ENCODE peak calls at places on chromosome 15, in ten cellular contexts. U, P, A, M, J, O, I, X, W and C are unnamed samples.

GRCh38 chr15:58748040-58748786 is 1.3 kb downstream of the ADAM10 start:
- DNase-seq in U (no peak), P (peak; percentile 22), A (no peak), M (peak; percentile 24), J (no peak), O (no peak), I (peak; percentile 77), X (no peak), W (no peak), C (no peak)

GRCh38 chr15:68504721-68505090 is 72.7 kb upstream of the ITGA11 start:
- DNase-seq in U (no peak), P (no peak), A (no peak), M (no peak), J (no peak), O (no peak), I (no peak), X (no peak), W (no peak), C (no peak)

GRCh38 chr15:74226761-74227540 is 9.2 kb upstream of the CCDC33 start:
- DNase-seq in U (no peak), P (no peak), A (no peak), M (no peak), J (no peak), O (no peak), I (no peak), X (no peak), W (no peak), C (no peak)

GRCh38 chr15:49059491-49059890 is 13.2 kb upstream of the SECISBP2L start:
- DNase-seq in U (no peak), P (no peak), A (no peak), M (no peak), J (no peak), O (no peak), I (no peak), X (no peak), W (no peak), C (no peak)

GRCh38 chr15:73924258-73924921 is 1.9 kb upstream of the LOXL1 start:
- DNase-seq in U (no peak), P (peak; percentile 89), A (no peak), M (no peak), J (no peak), O (peak; percentile 93), I (no peak), X (no peak), W (no peak), C (no peak)

GRCh38 chr15:93019091-93019490 is 69.9 kb downstream of the RGMA start:
- DNase-seq in U (no peak), P (no peak), A (no peak), M (no peak), J (no peak), O (no peak), I (no peak), X (no peak), W (no peak), C (no peak)

GRCh38 chr15:77409259-77410156 is 10.4 kb downstream of the PEAK1 start:
- DNase-seq in U (no peak), P (no peak), A (no peak), M (no peak), J (no peak), O (no peak), I (peak; percentile 53), X (no peak), W (no peak), C (no peak)

GRCh38 chr15:67943475-67943874 is 103.6 kb upstream of the RNU6-1 start:
- DNase-seq in U (no peak), P (no peak), A (no peak), M (no peak), J (no peak), O (no peak), I (no peak), X (no peak), W (no peak), C (no peak)

GRCh38 chr15:60372223-60372622 is 25.6 kb downstream of the ANXA2 start:
- DNase-seq in U (no peak), P (no peak), A (no peak), M (no peak), J (no peak), O (peak; percentile 24), I (no peak), X (no peak), W (no peak), C (no peak)

GRCh38 chr15:76321171-76321570 is 9.9 kb upstream of the ETFA start:
- DNase-seq in U (no peak), P (no peak), A (no peak), M (peak; percentile 12), J (no peak), O (no peak), I (no peak), X (no peak), W (no peak), C (no peak)

GRCh38 chr15:45641374-45641778 is 6.5 kb downstream of the SQOR start:
- DNase-seq in U (peak; percentile 66), P (peak; percentile 94), A (peak; percentile 73), M (no peak), J (peak; percentile 89), O (peak; percentile 92), I (no peak), X (peak; percentile 46), W (no peak), C (no peak)

GRCh38 chr15:25238716-25239470 is 199.9 kb downstream of the UBE3A start:
- DNase-seq in U (no peak), P (no peak), A (no peak), M (no peak), J (peak; percentile 53), O (no peak), I (no peak), X (no peak), W (no peak), C (no peak)

GRCh38 chr15:97084650-97085049 is 754.1 kb downstream of the NR2F2 start:
- DNase-seq in U (no peak), P (no peak), A (no peak), M (no peak), J (no peak), O (no peak), I (no peak), X (no peak), W (no peak), C (no peak)

GRCh38 chr15:52241489-52241888 is 50.3 kb upstream of the GNB5 start:
- DNase-seq in U (no peak), P (no peak), A (no peak), M (no peak), J (no peak), O (no peak), I (no peak), X (no peak), W (no peak), C (no peak)

GRCh38 chr15:70627734-70628541 is 135.4 kb downstream of the UACA start:
- DNase-seq in U (no peak), P (peak; percentile 66), A (no peak), M (no peak), J (no peak), O (peak; percentile 65), I (no peak), X (no peak), W (no peak), C (no peak)

DNA sequence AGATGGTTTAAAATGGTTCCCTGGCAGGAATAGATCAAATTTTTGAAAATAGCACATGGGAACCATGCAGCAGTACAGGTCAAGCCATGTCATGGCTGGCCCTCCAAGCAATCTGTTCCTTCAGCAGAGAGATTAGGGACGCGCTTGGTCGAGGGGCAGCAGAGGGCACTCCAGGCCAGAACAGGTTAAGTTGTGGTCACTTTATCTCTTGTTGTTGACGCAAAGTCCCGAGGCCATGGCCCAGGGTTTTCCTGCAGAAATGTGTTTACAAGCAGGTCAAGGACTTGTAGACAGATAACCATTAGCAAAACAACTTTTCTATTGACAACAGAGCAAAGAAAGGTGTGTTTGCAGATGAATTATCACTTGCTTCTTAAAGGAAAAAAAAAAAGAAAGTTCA is 570.0 kb upstream of the NR2F2 start:
- DNase-seq in U (no peak), P (no peak), A (no peak), M (peak; percentile 46), J (no peak), O (peak; percentile 29), I (no peak), X (no peak), W (no peak), C (no peak)
- TF ChIP-seq CTCF in U (no peak), P (no peak), A (no peak), M (no peak), J (no peak), O (no peak), I (no peak), X (no peak), W (peak; percentile 35), C (no peak)

GRCh38 chr15:43352693-43353382 is 18.0 kb downstream of the ZSCAN29 start:
- DNase-seq in U (no peak), P (no peak), A (no peak), M (no peak), J (no peak), O (no peak), I (no peak), X (no peak), W (no peak), C (no peak)
- TF ChIP-seq CTCF in U (no peak), P (no peak), A (no peak), M (no peak), J (no peak), O (no peak), I (no peak), X (no peak), W (no peak), C (no peak)

DNA sequence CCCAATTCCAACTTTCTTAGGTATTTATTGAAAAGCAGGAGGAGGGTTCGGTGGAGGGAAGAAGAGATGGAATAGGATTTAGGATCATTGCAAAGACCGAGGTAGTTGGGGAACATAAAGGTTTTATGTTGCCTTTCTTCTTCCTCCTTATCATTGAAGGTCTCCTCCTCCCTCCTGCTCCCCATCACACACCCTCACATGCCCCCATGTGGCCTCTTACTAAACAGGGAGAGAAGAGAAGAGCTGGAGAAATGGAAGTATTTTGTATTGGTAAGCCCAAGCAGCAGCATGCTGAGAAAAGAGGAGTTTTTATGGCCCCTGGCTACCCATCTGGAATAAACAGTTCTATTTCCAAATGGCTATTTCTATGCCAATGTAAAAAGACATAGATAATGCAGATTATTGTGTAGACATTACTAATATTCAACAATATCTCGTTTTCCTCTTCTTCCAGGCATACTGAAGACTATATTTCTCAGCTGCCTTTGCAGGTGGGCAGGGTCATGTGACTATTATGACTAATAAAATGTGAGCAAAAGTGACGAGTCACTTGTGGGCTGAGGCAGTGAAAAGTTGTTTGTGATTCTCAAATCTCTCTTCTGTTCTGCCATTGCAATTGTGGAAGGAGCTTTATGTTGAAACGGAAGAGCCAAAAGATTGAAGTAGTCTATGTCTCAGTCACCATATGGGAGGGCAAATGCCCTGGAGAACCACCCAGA is 5.2 kb upstream of the GPR176 start:
- DNase-seq in U (no peak), P (peak; percentile 37), A (no peak), M (no peak), J (no peak), O (peak; percentile 73), I (no peak), X (no peak), W (no peak), C (no peak)
- TF ChIP-seq CTCF in U (no peak), P (no peak), A (no peak), M (no peak), J (no peak), O (no peak), I (no peak), X (no peak), W (no peak), C (no peak)

DNA sequence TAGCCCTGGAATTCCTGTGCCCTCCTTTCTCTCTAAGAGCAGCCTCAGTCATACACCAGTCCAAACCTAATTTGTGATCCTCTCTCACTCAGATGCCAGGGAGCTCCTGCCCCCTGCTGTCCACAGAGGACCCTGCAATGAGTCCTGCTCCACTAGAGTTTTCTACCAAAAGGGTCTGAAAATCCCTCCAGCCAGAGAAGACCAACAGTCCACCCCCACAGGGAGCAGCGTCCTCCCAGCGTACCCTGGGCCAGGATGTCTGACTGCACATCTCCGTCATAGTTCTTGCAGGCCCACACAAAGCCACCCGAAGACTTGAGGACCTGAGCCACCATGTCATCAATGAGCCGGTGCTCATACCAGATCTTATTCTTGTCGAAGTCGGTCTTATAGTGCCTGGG is 15.4 kb downstream of the IDH2 start:
- DNase-seq in U (no peak), P (peak; percentile 44), A (peak; percentile 55), M (no peak), J (no peak), O (peak; percentile 69), I (peak; percentile 69), X (no peak), W (no peak), C (peak; percentile 45)
- TF ChIP-seq CTCF in U (no peak), P (peak; percentile 77), A (peak; percentile 67), M (peak; percentile 78), J (no peak), O (peak; percentile 84), I (peak; percentile 95), X (peak; percentile 51), W (peak; percentile 67), C (peak; percentile 22)